ENCODE peak calls at places on chromosomes 3 and 15, in six cellular contexts. One of them, this sample, is unnamed.

GRCh38 chr3:175266993-175267960 is 408.1 kb downstream of the NAALADL2 start:
- DNase-seq in SW480: no peak
- DNase-seq in non-pigmented ciliary epithelial cell: no peak
- DNase-seq in stomach: no peak
- DNase-seq in HS-27A: no peak
- DNase-seq in AG09319: no peak
- DNase-seq in this sample: peak; percentile 45

GRCh38 chr3:10746684-10747083 is 69.3 kb upstream of the SLC6A11 start:
- DNase-seq in HS-27A: no peak
- DNase-seq in non-pigmented ciliary epithelial cell: no peak
- DNase-seq in stomach: no peak
- DNase-seq in SW480: no peak
- DNase-seq in AG09319: no peak
- DNase-seq in this sample: no peak

GRCh38 chr3:122918576-122919290 is 108.8 kb downstream of the SEMA5B start:
- DNase-seq in stomach: no peak
- DNase-seq in AG09319: no peak
- DNase-seq in HS-27A: no peak
- DNase-seq in SW480: no peak
- DNase-seq in non-pigmented ciliary epithelial cell: no peak
- DNase-seq in this sample: no peak

GRCh38 chr3:9914011-9914410 is 2.9 kb upstream of the IL17RC start:
- DNase-seq in SW480: no peak
- DNase-seq in stomach: peak; percentile 35
- DNase-seq in HS-27A: no peak
- DNase-seq in non-pigmented ciliary epithelial cell: no peak
- DNase-seq in AG09319: no peak
- DNase-seq in this sample: no peak

GRCh38 chr15:26759991-26760390 is 12.9 kb downstream of the GABRB3 start:
- DNase-seq in SW480: no peak
- DNase-seq in HS-27A: no peak
- DNase-seq in non-pigmented ciliary epithelial cell: no peak
- DNase-seq in AG09319: no peak
- DNase-seq in stomach: no peak
- DNase-seq in this sample: no peak

GRCh38 chr3:107861422-107861821 is 229.4 kb downstream of the CD47 start:
- DNase-seq in SW480: no peak
- DNase-seq in non-pigmented ciliary epithelial cell: no peak
- DNase-seq in stomach: no peak
- DNase-seq in AG09319: no peak
- DNase-seq in HS-27A: no peak
- DNase-seq in this sample: no peak

GRCh38 chr15:84889313-84889990 is 5.0 kb downstream of the SLC28A1 start:
- DNase-seq in SW480: no peak
- DNase-seq in HS-27A: no peak
- DNase-seq in stomach: no peak
- DNase-seq in AG09319: no peak
- DNase-seq in non-pigmented ciliary epithelial cell: no peak
- DNase-seq in this sample: no peak

GRCh38 chr15:58342508-58342907 is 89.3 kb upstream of the LIPC start:
- DNase-seq in non-pigmented ciliary epithelial cell: no peak
- DNase-seq in HS-27A: no peak
- DNase-seq in stomach: no peak
- DNase-seq in SW480: no peak
- DNase-seq in AG09319: no peak
- DNase-seq in this sample: no peak

GRCh38 chr15:80234883-80235282 is 17.1 kb downstream of the CTXND1 start:
- DNase-seq in HS-27A: no peak
- DNase-seq in stomach: peak; percentile 34
- DNase-seq in SW480: peak; percentile 16
- DNase-seq in non-pigmented ciliary epithelial cell: no peak
- DNase-seq in AG09319: no peak
- DNase-seq in this sample: no peak

GRCh38 chr3:100927775-100928174 is 65.4 kb downstream of the ABI3BP start:
- DNase-seq in stomach: no peak
- DNase-seq in HS-27A: no peak
- DNase-seq in non-pigmented ciliary epithelial cell: no peak
- DNase-seq in SW480: no peak
- DNase-seq in AG09319: no peak
- DNase-seq in this sample: no peak

GRCh38 chr3:16147226-16147625 is 27.3 kb upstream of the GALNT15 start:
- DNase-seq in stomach: no peak
- DNase-seq in non-pigmented ciliary epithelial cell: no peak
- DNase-seq in AG09319: no peak
- DNase-seq in SW480: no peak
- DNase-seq in HS-27A: no peak
- DNase-seq in this sample: no peak

GRCh38 chr3:184570501-184570900 is 8.9 kb downstream of the EPHB3 start:
- DNase-seq in HS-27A: no peak
- DNase-seq in non-pigmented ciliary epithelial cell: no peak
- DNase-seq in AG09319: no peak
- DNase-seq in SW480: no peak
- DNase-seq in stomach: no peak
- DNase-seq in this sample: no peak

GRCh38 chr3:185702564-185703225 is 116.6 kb downstream of the SENP2 start:
- DNase-seq in HS-27A: no peak
- DNase-seq in AG09319: no peak
- DNase-seq in non-pigmented ciliary epithelial cell: no peak
- DNase-seq in SW480: no peak
- DNase-seq in stomach: no peak
- DNase-seq in this sample: no peak

GRCh38 chr15:43518073-43518761 is 809 bp downstream of the MAP1A start:
- DNase-seq in non-pigmented ciliary epithelial cell: no peak
- DNase-seq in SW480: no peak
- DNase-seq in AG09319: no peak
- DNase-seq in HS-27A: no peak
- DNase-seq in stomach: no peak
- DNase-seq in this sample: no peak

GRCh38 chr3:122085666-122086065 is 30.5 kb downstream of the CD86 start:
- DNase-seq in SW480: no peak
- DNase-seq in non-pigmented ciliary epithelial cell: no peak
- DNase-seq in stomach: no peak
- DNase-seq in HS-27A: no peak
- DNase-seq in AG09319: no peak
- DNase-seq in this sample: no peak

GRCh38 chr15:80251505-80252280 is at the start of gene CTXND1:
- DNase-seq in non-pigmented ciliary epithelial cell: no peak
- DNase-seq in stomach: no peak
- DNase-seq in SW480: no peak
- DNase-seq in AG09319: no peak
- DNase-seq in HS-27A: no peak
- DNase-seq in this sample: no peak

GRCh38 chr15:89810837-89811236 is 3.8 kb downstream of the ANPEP start:
- DNase-seq in non-pigmented ciliary epithelial cell: no peak
- DNase-seq in stomach: no peak
- DNase-seq in AG09319: no peak
- DNase-seq in SW480: no peak
- DNase-seq in HS-27A: no peak
- DNase-seq in this sample: no peak

GRCh38 chr15:81311834-81312459 is 12.0 kb downstream of the STARD5 start:
- DNase-seq in non-pigmented ciliary epithelial cell: no peak
- DNase-seq in stomach: no peak
- DNase-seq in AG09319: no peak
- DNase-seq in HS-27A: no peak
- DNase-seq in SW480: no peak
- DNase-seq in this sample: no peak

GRCh38 chr3:9891072-9891622 is 737 bp downstream of the JAGN1 start:
- DNase-seq in SW480: no peak
- DNase-seq in non-pigmented ciliary epithelial cell: no peak
- DNase-seq in HS-27A: no peak
- DNase-seq in AG09319: no peak
- DNase-seq in stomach: no peak
- DNase-seq in this sample: no peak

GRCh38 chr3:152611905-152612304 is 223.0 kb upstream of the P2RY1 start:
- DNase-seq in non-pigmented ciliary epithelial cell: no peak
- DNase-seq in AG09319: no peak
- DNase-seq in SW480: no peak
- DNase-seq in HS-27A: no peak
- DNase-seq in stomach: no peak
- DNase-seq in this sample: no peak

GRCh38 chr3:131856171-131856570 is 178.6 kb downstream of the CPNE4 start:
- DNase-seq in SW480: no peak
- DNase-seq in HS-27A: no peak
- DNase-seq in non-pigmented ciliary epithelial cell: no peak
- DNase-seq in stomach: no peak
- DNase-seq in AG09319: no peak
- DNase-seq in this sample: no peak

GRCh38 chr3:126146034-126146433 is 34.4 kb downstream of the ALDH1L1 start:
- DNase-seq in non-pigmented ciliary epithelial cell: no peak
- DNase-seq in AG09319: no peak
- DNase-seq in stomach: no peak
- DNase-seq in HS-27A: no peak
- DNase-seq in SW480: no peak
- DNase-seq in this sample: no peak

GRCh38 chr3:177300039-177300833 is 103.0 kb upstream of the TBL1XR1 start:
- DNase-seq in non-pigmented ciliary epithelial cell: no peak
- DNase-seq in SW480: no peak
- DNase-seq in AG09319: peak; percentile 85
- DNase-seq in stomach: peak; percentile 69
- DNase-seq in HS-27A: no peak
- DNase-seq in this sample: no peak